ENCODE peak calls at places on chromosomes 2 and 18, in four cellular contexts. S is T-helper 2 cell, N is SK-N-SH, U is adipocyte. M is an unnamed sample.

GRCh38 chr2:105919826-105920225 is 175.1 kb downstream of the NCK2 start:
- DNase-seq in S (peak), N (no peak), U (peak), M (peak)

GRCh38 chr18:3171631-3172030 is 48.1 kb downstream of the MYOM1 start:
- DNase-seq in S (no peak), N (no peak), U (no peak), M (no peak)

GRCh38 chr2:160510617-160511016 is 17.0 kb upstream of the RBMS1 start:
- DNase-seq in S (no peak), N (peak), U (peak), M (peak)

GRCh38 chr2:44894058-44894457 is 47.4 kb upstream of the SIX3 start:
- DNase-seq in S (peak), N (no peak), U (no peak), M (no peak)

GRCh38 chr18:50439460-50440015 is 64.7 kb downstream of the SKA1 start:
- DNase-seq in S (no peak), N (no peak), U (no peak), M (peak)

GRCh38 chr2:55384786-55385185 is 34.9 kb downstream of the CCDC88A start:
- DNase-seq in S (no peak), N (no peak), U (no peak), M (peak)

GRCh38 chr2:227163998-227164744 is at the start of the genes COL4A3 and COL4A4:
- DNase-seq in S (peak), N (peak), U (peak), M (peak)

GRCh38 chr2:213232649-213233437 is 51.4 kb upstream of the SPAG16 start:
- DNase-seq in S (peak), N (no peak), U (peak), M (no peak)

GRCh38 chr2:240920783-240921231 is 14.7 kb downstream of the CROCC2 start:
- DNase-seq in S (no peak), N (peak), U (peak), M (no peak)

GRCh38 chr2:169799555-169799954 is 884 bp downstream of the SSB start:
- DNase-seq in S (peak), N (peak), U (peak), M (no peak)

GRCh38 chr2:96727431-96727830 is 12.4 kb downstream of the LMAN2L start:
- DNase-seq in S (no peak), N (no peak), U (peak), M (peak)

GRCh38 chr2:33946198-33946597 is 347.1 kb upstream of the FAM98A start:
- DNase-seq in S (no peak), N (no peak), U (peak), M (no peak)

GRCh38 chr2:10700078-10700803 is 10.5 kb upstream of the NOL10 start:
- DNase-seq in S (peak), N (no peak), U (no peak), M (no peak)

M was measured in trophoblast cell.